ENCODE peak calls at places on chromosomes 7 and 10, in six cellular contexts. One of them, this sample, is unnamed.

GRCh38 chr10:78255214-78255613 is 221.6 kb downstream of the RPS24 start:
- DNase-seq in esophagus squamous epithelium: no peak
- DNase-seq in right lobe of liver: no peak
- DNase-seq in uterus: no peak
- DNase-seq in transverse colon: no peak
- DNase-seq in A549: no peak
- DNase-seq in this sample: no peak

GRCh38 chr7:101121996-101122932 is 4.6 kb upstream of the SERPINE1 start:
- DNase-seq in A549: peak
- DNase-seq in right lobe of liver: peak
- DNase-seq in uterus: peak
- DNase-seq in esophagus squamous epithelium: no peak
- DNase-seq in transverse colon: peak
- DNase-seq in this sample: peak

GRCh38 chr7:76220185-76221057 is 18.7 kb downstream of the SRRM3 start:
- DNase-seq in A549: peak
- DNase-seq in uterus: no peak
- DNase-seq in esophagus squamous epithelium: no peak
- DNase-seq in transverse colon: no peak
- DNase-seq in right lobe of liver: no peak
- DNase-seq in this sample: no peak

GRCh38 chr7:107948645-107949442 is 54.1 kb downstream of the LAMB1 start:
- DNase-seq in uterus: no peak
- DNase-seq in right lobe of liver: no peak
- DNase-seq in esophagus squamous epithelium: no peak
- DNase-seq in A549: peak
- DNase-seq in transverse colon: no peak
- DNase-seq in this sample: no peak

GRCh38 chr10:15118615-15119014 is 21.5 kb downstream of the RPP38 start:
- DNase-seq in esophagus squamous epithelium: no peak
- DNase-seq in right lobe of liver: no peak
- DNase-seq in transverse colon: no peak
- DNase-seq in A549: no peak
- DNase-seq in uterus: no peak
- DNase-seq in this sample: no peak

GRCh38 chr10:49617281-49618020 is 3.6 kb downstream of the CHAT start:
- DNase-seq in right lobe of liver: peak
- DNase-seq in esophagus squamous epithelium: no peak
- DNase-seq in A549: no peak
- DNase-seq in uterus: no peak
- DNase-seq in transverse colon: no peak
- DNase-seq in this sample: no peak

GRCh38 chr10:70936111-70936510 is 47.7 kb upstream of the PCBD1 start:
- DNase-seq in A549: no peak
- DNase-seq in uterus: no peak
- DNase-seq in right lobe of liver: no peak
- DNase-seq in esophagus squamous epithelium: no peak
- DNase-seq in transverse colon: no peak
- DNase-seq in this sample: no peak

GRCh38 chr10:100519321-100520051 is at the start of gene SEC31B:
- DNase-seq in uterus: no peak
- DNase-seq in transverse colon: peak
- DNase-seq in A549: no peak
- DNase-seq in esophagus squamous epithelium: no peak
- DNase-seq in right lobe of liver: peak
- DNase-seq in this sample: peak

GRCh38 chr10:20888620-20889337 is 8.3 kb downstream of the NEBL start:
- DNase-seq in transverse colon: no peak
- DNase-seq in right lobe of liver: no peak
- DNase-seq in esophagus squamous epithelium: no peak
- DNase-seq in uterus: no peak
- DNase-seq in A549: no peak
- DNase-seq in this sample: no peak

GRCh38 chr10:122078965-122079401 is 90.0 kb downstream of the TACC2 start:
- DNase-seq in esophagus squamous epithelium: no peak
- DNase-seq in transverse colon: no peak
- DNase-seq in right lobe of liver: no peak
- DNase-seq in uterus: peak
- DNase-seq in A549: no peak
- DNase-seq in this sample: no peak

GRCh38 chr7:104922187-104923009 is 91.6 kb upstream of the KMT2E start:
- DNase-seq in esophagus squamous epithelium: no peak
- DNase-seq in right lobe of liver: no peak
- DNase-seq in transverse colon: no peak
- DNase-seq in uterus: no peak
- DNase-seq in A549: no peak
- DNase-seq in this sample: no peak

GRCh38 chr7:52088008-52088787 is 771.6 kb upstream of the COBL start:
- DNase-seq in esophagus squamous epithelium: no peak
- DNase-seq in A549: no peak
- DNase-seq in uterus: no peak
- DNase-seq in transverse colon: no peak
- DNase-seq in right lobe of liver: no peak
- DNase-seq in this sample: no peak

GRCh38 chr10:32132357-32132756 is 76.1 kb upstream of the KIF5B start:
- DNase-seq in esophagus squamous epithelium: no peak
- DNase-seq in right lobe of liver: no peak
- DNase-seq in A549: no peak
- DNase-seq in transverse colon: peak
- DNase-seq in uterus: no peak
- DNase-seq in this sample: no peak

GRCh38 chr7:108347616-108348015 is 108.6 kb downstream of the NRCAM start:
- DNase-seq in A549: peak
- DNase-seq in transverse colon: no peak
- DNase-seq in right lobe of liver: no peak
- DNase-seq in uterus: no peak
- DNase-seq in esophagus squamous epithelium: no peak
- DNase-seq in this sample: no peak

GRCh38 chr10:34933676-34934075 is 118.6 kb upstream of the PARD3 start:
- DNase-seq in right lobe of liver: no peak
- DNase-seq in A549: no peak
- DNase-seq in esophagus squamous epithelium: no peak
- DNase-seq in transverse colon: no peak
- DNase-seq in uterus: peak
- DNase-seq in this sample: peak

GRCh38 chr7:36440880-36441279 is 51.2 kb downstream of the ANLN start:
- DNase-seq in right lobe of liver: no peak
- DNase-seq in uterus: no peak
- DNase-seq in esophagus squamous epithelium: no peak
- DNase-seq in transverse colon: no peak
- DNase-seq in A549: peak
- DNase-seq in this sample: no peak

GRCh38 chr7:134602921-134603394 is 43.7 kb upstream of the BPGM start:
- DNase-seq in esophagus squamous epithelium: no peak
- DNase-seq in transverse colon: no peak
- DNase-seq in right lobe of liver: no peak
- DNase-seq in uterus: no peak
- DNase-seq in A549: peak
- DNase-seq in this sample: peak

GRCh38 chr7:44541-44896 is 147.9 kb upstream of the FAM20C start:
- DNase-seq in uterus: peak
- DNase-seq in right lobe of liver: peak
- DNase-seq in transverse colon: no peak
- DNase-seq in A549: no peak
- DNase-seq in esophagus squamous epithelium: no peak
- DNase-seq in this sample: peak

GRCh38 chr10:81514811-81515210 is 360.2 kb upstream of the NRG3 start:
- DNase-seq in uterus: no peak
- DNase-seq in A549: no peak
- DNase-seq in right lobe of liver: no peak
- DNase-seq in esophagus squamous epithelium: no peak
- DNase-seq in transverse colon: no peak
- DNase-seq in this sample: no peak

GRCh38 chr7:131212114-131212513 is 115.6 kb upstream of the MKLN1 start:
- DNase-seq in right lobe of liver: no peak
- DNase-seq in A549: no peak
- DNase-seq in esophagus squamous epithelium: no peak
- DNase-seq in transverse colon: no peak
- DNase-seq in uterus: no peak
- DNase-seq in this sample: no peak

GRCh38 chr10:75181073-75181472 is 29.5 kb upstream of the VDAC2 start:
- DNase-seq in esophagus squamous epithelium: no peak
- DNase-seq in A549: no peak
- DNase-seq in right lobe of liver: no peak
- DNase-seq in transverse colon: no peak
- DNase-seq in uterus: no peak
- DNase-seq in this sample: no peak

GRCh38 chr7:78472519-78472918 is 673.9 kb downstream of the PHTF2 start:
- DNase-seq in right lobe of liver: no peak
- DNase-seq in uterus: no peak
- DNase-seq in A549: no peak
- DNase-seq in esophagus squamous epithelium: no peak
- DNase-seq in transverse colon: no peak
- DNase-seq in this sample: no peak

GRCh38 chr10:62426086-62426485 is 51.9 kb downstream of the ZNF365 start:
- DNase-seq in transverse colon: no peak
- DNase-seq in A549: peak
- DNase-seq in uterus: no peak
- DNase-seq in right lobe of liver: no peak
- DNase-seq in esophagus squamous epithelium: no peak
- DNase-seq in this sample: no peak

GRCh38 chr7:130148561-130148960 is 56.6 kb downstream of the TMEM209 start:
- DNase-seq in A549: no peak
- DNase-seq in uterus: no peak
- DNase-seq in right lobe of liver: no peak
- DNase-seq in transverse colon: no peak
- DNase-seq in esophagus squamous epithelium: no peak
- DNase-seq in this sample: no peak

GRCh38 chr10:109773818-109774440 is 149.4 kb downstream of the XPNPEP1 start:
- DNase-seq in right lobe of liver: no peak
- DNase-seq in uterus: no peak
- DNase-seq in A549: peak
- DNase-seq in transverse colon: no peak
- DNase-seq in esophagus squamous epithelium: no peak
- DNase-seq in this sample: no peak

DNA sequence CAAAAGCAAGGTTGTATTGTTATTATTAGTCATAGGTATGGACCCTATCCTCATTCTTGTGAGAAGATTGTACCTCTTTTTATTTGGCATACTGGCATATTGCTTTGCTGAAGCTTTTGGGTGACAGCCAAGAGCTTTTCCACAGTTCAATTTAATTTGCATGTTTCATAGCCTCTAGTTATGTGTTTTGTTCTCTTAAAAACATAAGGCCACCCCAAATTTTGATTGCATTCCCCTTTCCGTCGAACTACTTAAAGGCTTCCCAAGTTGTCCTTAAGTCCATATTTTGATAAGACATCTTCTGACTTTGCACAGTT is 1.6 kb downstream of the MCU start:
- DNase-seq in transverse colon: no peak
- DNase-seq in uterus: no peak
- DNase-seq in esophagus squamous epithelium: no peak
- DNase-seq in right lobe of liver: no peak
- DNase-seq in A549: no peak
- DNase-seq in this sample: no peak
- H3K27ac ChIP-seq in transverse colon: peak
- H3K27ac ChIP-seq in uterus: peak
- H3K27ac ChIP-seq in esophagus squamous epithelium: no peak
- H3K27ac ChIP-seq in right lobe of liver: no peak
- H3K27ac ChIP-seq in A549: peak
- H3K27ac ChIP-seq in this sample: no peak

GRCh38 chr7:22732556-22733126 is 5.6 kb downstream of the IL6 start:
- DNase-seq in uterus: no peak
- DNase-seq in esophagus squamous epithelium: no peak
- DNase-seq in transverse colon: no peak
- DNase-seq in A549: peak
- DNase-seq in right lobe of liver: no peak
- DNase-seq in this sample: no peak
- TF ChIP-seq POLR2A in uterus: no peak
- TF ChIP-seq POLR2A in esophagus squamous epithelium: no peak
- TF ChIP-seq POLR2A in transverse colon: no peak
- TF ChIP-seq POLR2A in A549: no peak
- TF ChIP-seq POLR2A in right lobe of liver: no peak
- TF ChIP-seq POLR2A in this sample: no peak

DNA sequence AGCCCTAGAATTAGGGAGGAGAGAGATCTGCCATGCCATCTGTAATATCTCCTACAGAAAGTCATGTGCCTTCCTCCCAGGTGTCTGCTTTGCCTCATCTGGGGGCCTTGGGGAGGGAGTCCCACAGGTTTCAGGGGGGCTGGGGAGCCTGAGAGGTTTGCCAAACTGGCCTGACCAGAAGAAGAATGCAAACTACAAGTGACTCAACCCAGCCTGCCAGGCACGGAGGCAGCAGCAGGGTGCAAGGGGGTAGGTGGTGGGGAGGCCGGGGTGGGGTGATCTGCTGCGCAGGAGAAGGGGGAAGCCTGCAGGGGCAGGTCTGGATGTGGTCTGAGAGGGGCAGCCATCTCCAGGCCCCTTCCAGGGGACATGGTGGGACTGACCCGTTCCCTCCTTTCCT is 9.6 kb upstream of the TRIM8 start:
- DNase-seq in esophagus squamous epithelium: no peak
- DNase-seq in right lobe of liver: peak
- DNase-seq in transverse colon: no peak
- DNase-seq in A549: no peak
- DNase-seq in uterus: no peak
- DNase-seq in this sample: no peak
- H3K27ac ChIP-seq in esophagus squamous epithelium: no peak
- H3K27ac ChIP-seq in right lobe of liver: no peak
- H3K27ac ChIP-seq in transverse colon: no peak
- H3K27ac ChIP-seq in A549: no peak
- H3K27ac ChIP-seq in uterus: no peak
- H3K27ac ChIP-seq in this sample: no peak

GRCh38 chr7:7566651-7567611 is at the start of gene MIOS:
- DNase-seq in uterus: peak
- DNase-seq in A549: peak
- DNase-seq in right lobe of liver: peak
- DNase-seq in esophagus squamous epithelium: no peak
- DNase-seq in transverse colon: peak
- DNase-seq in this sample: peak
- TF ChIP-seq POLR2A in uterus: peak
- TF ChIP-seq POLR2A in A549: peak
- TF ChIP-seq POLR2A in right lobe of liver: peak
- TF ChIP-seq POLR2A in esophagus squamous epithelium: peak
- TF ChIP-seq POLR2A in transverse colon: peak
- TF ChIP-seq POLR2A in this sample: peak

This sample was measured in body of pancreas.